ENCODE peak calls at places on chromosomes 4 and X, in four cellular contexts. K, G, B and V are unnamed samples.

GRCh38 chr4:8544282-8544681 is 35.9 kb upstream of the GPR78 start:
- DNase-seq in B (no peak), G (no peak), K (no peak), V (no peak)

GRCh38 chrX:22053486-22053885 is 21.4 kb downstream of the PHEX start:
- DNase-seq in G (no peak), B (no peak), K (no peak), V (no peak)

GRCh38 chr4:92477309-92477708 is 173.5 kb downstream of the GRID2 start:
- DNase-seq in B (no peak), K (no peak), G (no peak), V (no peak)

GRCh38 chr4:24973471-24974251 is 57.1 kb downstream of the LGI2 start:
- DNase-seq in B (no peak), K (no peak), G (peak), V (no peak)

GRCh38 chr4:58590714-58591113 is 1480.5 kb upstream of the IGFBP7 start:
- DNase-seq in B (no peak), K (no peak), G (peak), V (no peak)

GRCh38 chr4:26544421-26544820 is 39.5 kb upstream of the TBC1D19 start:
- DNase-seq in B (no peak), G (no peak), K (no peak), V (no peak)

GRCh38 chr4:118834960-118835895 is 698 bp downstream of the SEC24D start:
- DNase-seq in G (peak), B (peak), K (peak), V (peak)

GRCh38 chr4:5361968-5362367 is 310.7 kb downstream of the STK32B start:
- DNase-seq in G (peak), B (no peak), K (peak), V (peak)

GRCh38 chr4:88759039-88759631 is 61.5 kb upstream of the NAP1L5 start:
- DNase-seq in B (peak), K (peak), G (peak), V (no peak)

GRCh38 chr4:74410272-74410671 is 34.7 kb upstream of the AREG start:
- DNase-seq in B (no peak), K (no peak), G (no peak), V (no peak)

GRCh38 chrX:66002832-66003680 is 36.8 kb downstream of the VSIG4 start:
- DNase-seq in B (no peak), K (no peak), G (no peak), V (no peak)

GRCh38 chr4:155900402-155900801 is 3.1 kb upstream of the TDO2 start:
- DNase-seq in K (no peak), G (peak), B (no peak), V (peak)

GRCh38 chr4:108637856-108638255 is 12.5 kb upstream of the OSTC start:
- DNase-seq in K (no peak), G (no peak), B (no peak), V (no peak)

GRCh38 chrX:108036298-108036973 is 8.4 kb upstream of the VSIG1 start:
- DNase-seq in K (no peak), G (peak), B (no peak), V (no peak)

GRCh38 chrX:13693341-13693871 is 4.5 kb downstream of the RAB9A start:
- DNase-seq in G (no peak), K (no peak), B (no peak), V (no peak)

GRCh38 chrX:2965965-2966364 is 36.8 kb upstream of the ARSD start:
- DNase-seq in B (no peak), K (no peak), G (no peak), V (no peak)

GRCh38 chr4:82201303-82201702 is 172.5 kb downstream of the HNRNPD start:
- DNase-seq in K (no peak), B (no peak), G (no peak), V (no peak)

GRCh38 chrX:112612558-112612957 is 67.2 kb downstream of the LHFPL1 start:
- DNase-seq in B (no peak), G (no peak), K (no peak), V (no peak)

GRCh38 chr4:111618908-111619307 is 526.3 kb upstream of the FAM241A start:
- DNase-seq in G (peak), K (no peak), B (no peak), V (no peak)

GRCh38 chr4:16337936-16338335 is 111.7 kb upstream of the TAPT1 start:
- DNase-seq in K (no peak), G (no peak), B (no peak), V (no peak)
- H3K4me2 ChIP-seq in K (no peak), G (no peak), B (no peak), V (no peak)

GRCh38 chrX:30513284-30513683 is 64.3 kb downstream of the TASL start:
- DNase-seq in G (no peak), K (peak), B (peak), V (no peak)
- TF ChIP-seq EZH2phosphoT487 in G (no peak), K (no peak), B (no peak), V (no peak)

GRCh38 chr4:153676984-153677383 is 7.1 kb upstream of the TLR2 start:
- DNase-seq in K (no peak), B (no peak), G (no peak), V (no peak)
- H3K4me2 ChIP-seq in K (no peak), B (peak), G (no peak), V (no peak)

DNA sequence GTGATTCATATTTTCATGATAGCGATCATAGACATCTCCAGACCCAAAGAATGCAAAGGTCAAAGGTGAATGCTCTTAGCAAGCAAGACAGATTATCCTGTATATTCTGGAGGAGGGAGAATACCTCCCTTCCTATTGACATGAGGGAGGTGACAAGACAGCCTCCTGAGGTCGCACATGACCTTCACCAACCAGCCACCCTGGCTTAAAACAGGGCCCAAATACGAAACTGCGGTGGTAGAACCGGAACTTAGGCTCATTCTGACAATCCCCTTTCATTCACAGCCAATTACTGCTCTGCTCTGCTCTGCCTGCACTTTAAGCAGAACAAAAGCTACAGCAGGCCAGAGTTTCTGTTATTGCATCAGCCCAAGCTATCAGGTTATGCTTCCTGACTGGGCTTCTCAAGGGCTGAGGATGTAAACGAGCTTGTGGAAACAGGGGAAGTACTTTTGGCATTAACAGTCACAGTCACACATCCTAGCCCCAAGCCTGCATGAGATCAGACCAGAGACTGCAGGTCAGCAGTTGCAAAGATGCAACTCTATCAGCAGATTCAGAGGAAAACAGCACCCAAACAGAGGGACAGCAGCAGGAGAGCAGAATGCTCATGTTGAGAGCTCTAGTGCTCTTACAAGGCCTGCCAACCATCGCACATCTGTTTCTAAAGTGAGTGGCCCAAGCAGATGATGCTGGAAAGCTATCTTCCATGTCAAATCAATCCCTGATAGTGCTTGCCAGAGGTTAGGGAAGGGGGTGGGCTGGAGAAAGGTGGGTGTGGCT is 51.2 kb upstream of the MAP3K15 start:
- DNase-seq in K (no peak), G (no peak), B (peak), V (peak)
- TF ChIP-seq EZH2phosphoT487 in K (no peak), G (no peak), B (no peak), V (no peak)

DNA sequence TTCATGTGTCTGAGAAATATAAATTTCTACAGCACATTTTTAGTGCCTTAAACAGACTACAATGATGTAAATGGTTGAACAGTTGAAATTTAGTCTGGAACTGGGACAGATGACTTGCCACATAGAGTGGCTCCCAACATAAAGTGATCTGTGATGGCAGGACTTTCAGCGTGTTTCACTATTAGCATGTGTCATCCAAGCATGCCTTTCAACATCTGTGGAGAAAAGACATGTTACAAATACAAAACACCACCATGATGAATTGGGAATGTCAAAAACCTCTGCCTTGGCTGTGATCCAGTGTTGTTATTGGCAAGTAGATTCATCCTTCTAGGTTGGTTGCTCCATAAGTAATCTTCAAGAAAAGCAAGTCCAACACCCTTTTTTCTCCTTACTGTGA is 348.7 kb downstream of the MAPK10 start:
- DNase-seq in K (no peak), B (no peak), G (no peak), V (no peak)
- H3K4me2 ChIP-seq in K (no peak), B (no peak), G (no peak), V (no peak)

GRCh38 chr4:158724647-158725046 is 1.5 kb upstream of the PPID start:
- DNase-seq in B (no peak), K (no peak), G (no peak), V (no peak)

GRCh38 chr4:158728256-158728655 is 5.1 kb upstream of the PPID start:
- DNase-seq in B (no peak), K (no peak), G (no peak), V (no peak)

GRCh38 chr4:158729716-158730559 is 6.7 kb upstream of the PPID start:
- DNase-seq in G (peak), B (peak), K (peak), V (peak)
- TF ChIP-seq EZH2phosphoT487 in G (no peak), B (no peak), K (no peak), V (no peak)

GRCh38 chr4:98627883-98628282 is 30.5 kb downstream of the TSPAN5 start:
- DNase-seq in G (no peak), K (no peak), B (no peak), V (no peak)
- H3K4me2 ChIP-seq in G (peak), K (peak), B (no peak), V (no peak)

GRCh38 chrX:143873343-143873742 is 10.5 kb upstream of the UBE2NL start:
- DNase-seq in B (peak), G (no peak), K (no peak), V (no peak)
- TF ChIP-seq EZH2phosphoT487 in B (no peak), G (no peak), K (no peak), V (no peak)